ENCODE peak calls at places on chromosome 9, in nine cellular contexts. J is brain microvascular endothelial cell; H is astrocyte of the spinal cord; A is SW480; B is GM13977; I is RPMI7951; Z is frontal cortex; O is activated CD8-positive, alpha-beta memory T cell treated with anti-CD3 and anti-CD28 coated beads for 24 hours; W is activated T-cell treated with anti-CD3 and anti-CD28 coated beads, Interleukin-2, amount 50 U/mL, for 72 hours. T is an unnamed sample.

GRCh38 chr9:132631280-132631679 is 38.5 kb downstream of the DDX31 start:
- DNase-seq in J (peak), H (peak), A (no peak), B (no peak), I (peak), Z (no peak), O (no peak), W (no peak), T (no peak)

GRCh38 chr9:32783168-32783891 is at the start of gene TMEM215:
- DNase-seq in J (no peak), H (peak), A (no peak), B (no peak), I (no peak), Z (peak), O (no peak), W (no peak), T (no peak)

GRCh38 chr9:123637940-123638634 is 282.1 kb downstream of the CRB2 start:
- DNase-seq in J (no peak), H (peak), A (peak), B (no peak), I (peak), Z (no peak), O (no peak), W (peak), T (peak)

GRCh38 chr9:805151-805550 is 36.3 kb upstream of the DMRT1 start:
- DNase-seq in J (no peak), H (no peak), A (no peak), B (no peak), I (no peak), Z (no peak), O (no peak), W (no peak), T (no peak)

GRCh38 chr9:16262467-16263261 is 607.8 kb downstream of the BNC2 start:
- DNase-seq in J (no peak), H (peak), A (no peak), B (no peak), I (peak), Z (no peak), O (no peak), W (no peak), T (no peak)

GRCh38 chr9:136694163-136694864 is 7.1 kb upstream of the AGPAT2 start:
- DNase-seq in J (no peak), H (no peak), A (peak), B (peak), I (no peak), Z (peak), O (peak), W (peak), T (peak)

GRCh38 chr9:72060513-72060912 is at the start of gene C9orf57:
- DNase-seq in J (no peak), H (no peak), A (no peak), B (no peak), I (no peak), Z (no peak), O (no peak), W (no peak), T (no peak)

GRCh38 chr9:128818839-128819715 is 777 bp downstream of the ENDOG start:
- DNase-seq in J (no peak), H (no peak), A (peak), B (peak), I (peak), Z (peak), O (no peak), W (peak), T (peak)

GRCh38 chr9:33244150-33244784 is 4.3 kb downstream of the SPINK4 start:
- DNase-seq in J (no peak), H (no peak), A (no peak), B (no peak), I (no peak), Z (no peak), O (no peak), W (no peak), T (no peak)

GRCh38 chr9:120942186-120943001 is 15.8 kb upstream of the TRAF1 start:
- DNase-seq in J (no peak), H (no peak), A (no peak), B (no peak), I (no peak), Z (no peak), O (no peak), W (no peak), T (peak)

GRCh38 chr9:113289091-113289490 is 13.6 kb downstream of the PRPF4 start:
- DNase-seq in J (no peak), H (no peak), A (no peak), B (no peak), I (no peak), Z (no peak), O (no peak), W (no peak), T (no peak)

GRCh38 chr9:90547896-90548295 is 94.7 kb downstream of the DIRAS2 start:
- DNase-seq in J (no peak), H (no peak), A (peak), B (no peak), I (no peak), Z (no peak), O (no peak), W (no peak), T (no peak)

GRCh38 chr9:108259917-108260675 is 595.7 kb downstream of the ACTL7B start:
- DNase-seq in J (no peak), H (no peak), A (no peak), B (no peak), I (peak), Z (no peak), O (no peak), W (no peak), T (no peak)

GRCh38 chr9:16074962-16075361 is 522.1 kb downstream of the CCDC171 start:
- DNase-seq in J (no peak), H (no peak), A (no peak), B (no peak), I (no peak), Z (no peak), O (no peak), W (no peak), T (no peak)

GRCh38 chr9:134413890-134414731 is 87.9 kb downstream of the RXRA start:
- DNase-seq in J (peak), H (peak), A (no peak), B (no peak), I (peak), Z (peak), O (no peak), W (no peak), T (no peak)

GRCh38 chr9:101836021-101836420 is 97.6 kb upstream of the GRIN3A start:
- DNase-seq in J (no peak), H (no peak), A (no peak), B (no peak), I (no peak), Z (no peak), O (no peak), W (no peak), T (no peak)

GRCh38 chr9:123058834-123059233 is 25.4 kb downstream of the GPR21 start:
- DNase-seq in J (peak), H (peak), A (peak), B (no peak), I (peak), Z (no peak), O (no peak), W (no peak), T (no peak)

GRCh38 chr9:135101926-135102325 is 14.5 kb downstream of the OLFM1 start:
- DNase-seq in J (no peak), H (no peak), A (no peak), B (no peak), I (no peak), Z (no peak), O (no peak), W (no peak), T (no peak)

GRCh38 chr9:93304574-93305496 is 120.9 kb downstream of the WNK2 start:
- DNase-seq in J (peak), H (peak), A (peak), B (peak), I (peak), Z (peak), O (peak), W (no peak), T (no peak)

GRCh38 chr9:126009047-126009446 is 261.9 kb downstream of the PBX3 start:
- DNase-seq in J (no peak), H (no peak), A (no peak), B (no peak), I (no peak), Z (no peak), O (no peak), W (no peak), T (no peak)

GRCh38 chr9:34988218-34989055 is 1.1 kb upstream of the DNAJB5 start:
- DNase-seq in J (no peak), H (no peak), A (peak), B (no peak), I (no peak), Z (no peak), O (no peak), W (peak), T (peak)

GRCh38 chr9:83537331-83538171 is 650 bp downstream of the FRMD3 start:
- DNase-seq in J (no peak), H (peak), A (no peak), B (no peak), I (no peak), Z (no peak), O (no peak), W (no peak), T (no peak)

GRCh38 chr9:35350212-35350611 is 139.7 kb upstream of the RUSC2 start:
- DNase-seq in J (no peak), H (no peak), A (no peak), B (no peak), I (no peak), Z (peak), O (no peak), W (no peak), T (no peak)

GRCh38 chr9:82940386-82940785 is 122.6 kb downstream of the RASEF start:
- DNase-seq in J (no peak), H (no peak), A (no peak), B (no peak), I (no peak), Z (no peak), O (no peak), W (no peak), T (no peak)

GRCh38 chr9:14993061-14993800 is 83.0 kb upstream of the FREM1 start:
- DNase-seq in J (peak), H (peak), A (no peak), B (no peak), I (peak), Z (peak), O (peak), W (peak), T (peak)

GRCh38 chr9:76985581-76985980 is 33.9 kb upstream of the FOXB2 start:
- DNase-seq in J (no peak), H (no peak), A (no peak), B (no peak), I (no peak), Z (no peak), O (no peak), W (no peak), T (no peak)

GRCh38 chr9:110125207-110125751 is 82.7 kb downstream of the C9orf152 start:
- DNase-seq in J (peak), H (peak), A (peak), B (no peak), I (peak), Z (peak), O (no peak), W (no peak), T (no peak)

GRCh38 chr9:79572891-79573696 is 1.3 kb downstream of the TLE4 start:
- DNase-seq in J (no peak), H (no peak), A (no peak), B (peak), I (peak), Z (peak), O (peak), W (peak), T (peak)

GRCh38 chr9:34592895-34593601 is 3.5 kb upstream of the CNTFR start:
- DNase-seq in J (no peak), H (no peak), A (no peak), B (no peak), I (peak), Z (peak), O (no peak), W (no peak), T (no peak)

GRCh38 chr9:20740929-20741582 is 57.0 kb downstream of the FOCAD start:
- DNase-seq in J (no peak), H (no peak), A (no peak), B (no peak), I (no peak), Z (no peak), O (no peak), W (no peak), T (no peak)

GRCh38 chr9:33159058-33159759 is 7.9 kb downstream of the B4GALT1 start:
- DNase-seq in J (peak), H (peak), A (peak), B (no peak), I (peak), Z (no peak), O (no peak), W (peak), T (peak)

GRCh38 chr9:6383551-6384225 is 29.3 kb upstream of the UHRF2 start:
- DNase-seq in J (peak), H (peak), A (no peak), B (no peak), I (peak), Z (no peak), O (no peak), W (no peak), T (no peak)

GRCh38 chr9:113934167-113934566 is 58.1 kb downstream of the ZNF618 start:
- DNase-seq in J (no peak), H (no peak), A (no peak), B (no peak), I (no peak), Z (no peak), O (peak), W (no peak), T (no peak)